ENCODE peak calls at places on chromosomes 2 and 18, in four cellular contexts. S, R, K and F are unnamed samples.

GRCh38 chr2:203909192-203909945 is 27.2 kb upstream of the ICOS start:
- DNase-seq in K (peak; percentile 56), S (no peak), R (peak; percentile 51), F (no peak)

GRCh38 chr2:21427606-21428005 is 303.8 kb downstream of the TDRD15 start:
- DNase-seq in S (no peak), K (no peak), R (no peak), F (no peak)

GRCh38 chr2:225270861-225271260 is 128.6 kb upstream of the NYAP2 start:
- DNase-seq in R (peak; percentile 47), S (peak; percentile 61), K (peak; percentile 90), F (no peak)

GRCh38 chr2:108369153-108369552 is 8.6 kb upstream of the SULT1C4 start:
- DNase-seq in S (no peak), R (no peak), K (no peak), F (no peak)

GRCh38 chr2:126793885-126794613 is 104.6 kb upstream of the TEX51 start:
- DNase-seq in S (no peak), K (no peak), R (no peak), F (no peak)

GRCh38 chr2:128325665-128326181 is 7.1 kb upstream of the HS6ST1 start:
- DNase-seq in S (no peak), K (no peak), R (no peak), F (peak; percentile 48)

GRCh38 chr2:52886556-52886955 is 881.0 kb upstream of the CHAC2 start:
- DNase-seq in S (no peak), R (no peak), K (no peak), F (no peak)

GRCh38 chr18:8091042-8091441 is 518.2 kb upstream of the RAB12 start:
- DNase-seq in R (no peak), K (no peak), S (no peak), F (no peak)

GRCh38 chr18:22176622-22177495 is 7.5 kb downstream of the GATA6 start:
- DNase-seq in K (peak; percentile 25), S (no peak), R (no peak), F (no peak)

GRCh38 chr2:207617011-207617671 is 8.1 kb downstream of the METTL21A start:
- DNase-seq in R (no peak), K (peak; percentile 89), S (no peak), F (no peak)

GRCh38 chr2:62724886-62725711 is 19.6 kb downstream of the EHBP1 start:
- DNase-seq in S (no peak), K (peak; percentile 24), R (no peak), F (no peak)

GRCh38 chr2:148812306-148812705 is 62.7 kb upstream of the KIF5C start:
- DNase-seq in S (no peak), K (peak; percentile 82), R (no peak), F (no peak)

GRCh38 chr2:86256300-86256699 is 57.0 kb downstream of the MRPL35 start:
- DNase-seq in S (no peak), R (no peak), K (no peak), F (no peak)

GRCh38 chr2:46077522-46078062 is 219.6 kb upstream of the EPAS1 start:
- DNase-seq in R (no peak), K (no peak), S (no peak), F (no peak)

GRCh38 chr2:200736646-200737274 is 75.0 kb upstream of the BZW1 start:
- DNase-seq in K (no peak), S (no peak), R (no peak), F (no peak)

GRCh38 chr2:170651603-170652002 is 63.5 kb upstream of the SP5 start:
- DNase-seq in R (no peak), S (no peak), K (no peak), F (no peak)

GRCh38 chr2:112165296-112165695 is 27.1 kb downstream of the FBLN7 start:
- DNase-seq in K (no peak), R (no peak), S (no peak), F (no peak)

GRCh38 chr2:84619784-84620371 is 103.6 kb downstream of the DNAH6 start:
- DNase-seq in K (no peak), R (no peak), S (no peak), F (no peak)

GRCh38 chr2:236998250-236998649 is 87.4 kb upstream of the COPS8 start:
- DNase-seq in K (peak; percentile 58), R (peak; percentile 11), S (no peak), F (no peak)

GRCh38 chr18:76757343-76757742 is 65.0 kb upstream of the ZNF236 start:
- DNase-seq in S (no peak), K (no peak), R (no peak), F (no peak)

GRCh38 chr2:132589060-132589765 is 80.8 kb downstream of the LYPD1 start:
- DNase-seq in R (peak; percentile 2), K (no peak), S (no peak), F (no peak)

GRCh38 chr18:9335255-9336045 is 877 bp downstream of the TWSG1 start:
- DNase-seq in K (peak; percentile 26), R (peak; percentile 78), S (no peak), F (no peak)

GRCh38 chr2:209523041-209523740 is 99.3 kb downstream of the MAP2 start:
- DNase-seq in K (no peak), R (peak; percentile 18), S (no peak), F (no peak)